ENCODE peak calls at places on chromosomes 11 and 22, in nine cellular contexts. One of them, this sample, is unnamed.

GRCh38 chr11:60899977-60900376 is 6.4 kb downstream of the PRPF19 start:
- DNase-seq in adrenal gland: no peak
- DNase-seq in IMR-90: no peak
- DNase-seq in uterus: no peak
- DNase-seq in heart left ventricle: no peak
- DNase-seq in body of pancreas: no peak
- DNase-seq in Peyer's patch: no peak
- DNase-seq in HCT116: no peak
- DNase-seq in transverse colon: no peak
- DNase-seq in this sample: no peak

GRCh38 chr11:124766156-124766555 is 4.1 kb upstream of the ESAM start:
- DNase-seq in uterus: no peak
- DNase-seq in Peyer's patch: no peak
- DNase-seq in IMR-90: no peak
- DNase-seq in transverse colon: no peak
- DNase-seq in adrenal gland: no peak
- DNase-seq in heart left ventricle: no peak
- DNase-seq in HCT116: no peak
- DNase-seq in body of pancreas: no peak
- DNase-seq in this sample: no peak

GRCh38 chr22:19506212-19506611 is 18.0 kb downstream of the CLDN5 start:
- DNase-seq in IMR-90: no peak
- DNase-seq in uterus: no peak
- DNase-seq in body of pancreas: no peak
- DNase-seq in adrenal gland: no peak
- DNase-seq in heart left ventricle: no peak
- DNase-seq in Peyer's patch: no peak
- DNase-seq in HCT116: no peak
- DNase-seq in transverse colon: no peak
- DNase-seq in this sample: no peak

GRCh38 chr11:61718046-61718531 is 34.3 kb upstream of the MYRF start:
- DNase-seq in body of pancreas: no peak
- DNase-seq in HCT116: no peak
- DNase-seq in adrenal gland: no peak
- DNase-seq in Peyer's patch: no peak
- DNase-seq in uterus: no peak
- DNase-seq in transverse colon: peak
- DNase-seq in heart left ventricle: no peak
- DNase-seq in IMR-90: no peak
- DNase-seq in this sample: no peak

GRCh38 chr22:50184004-50184461 is 1.7 kb upstream of the TRABD start:
- DNase-seq in adrenal gland: peak
- DNase-seq in Peyer's patch: no peak
- DNase-seq in uterus: peak
- DNase-seq in IMR-90: peak
- DNase-seq in body of pancreas: peak
- DNase-seq in transverse colon: peak
- DNase-seq in heart left ventricle: peak
- DNase-seq in HCT116: no peak
- DNase-seq in this sample: no peak

GRCh38 chr11:22778642-22779041 is 51.0 kb downstream of the SVIP start:
- DNase-seq in uterus: no peak
- DNase-seq in HCT116: no peak
- DNase-seq in Peyer's patch: no peak
- DNase-seq in IMR-90: no peak
- DNase-seq in heart left ventricle: no peak
- DNase-seq in transverse colon: no peak
- DNase-seq in adrenal gland: no peak
- DNase-seq in body of pancreas: no peak
- DNase-seq in this sample: no peak

GRCh38 chr11:95456704-95457491 is 225.9 kb upstream of the SESN3 start:
- DNase-seq in adrenal gland: no peak
- DNase-seq in heart left ventricle: no peak
- DNase-seq in body of pancreas: no peak
- DNase-seq in HCT116: no peak
- DNase-seq in uterus: no peak
- DNase-seq in transverse colon: no peak
- DNase-seq in Peyer's patch: no peak
- DNase-seq in IMR-90: peak
- DNase-seq in this sample: no peak

GRCh38 chr11:115653076-115653475 is 148.9 kb upstream of the CADM1 start:
- DNase-seq in heart left ventricle: no peak
- DNase-seq in body of pancreas: no peak
- DNase-seq in Peyer's patch: no peak
- DNase-seq in HCT116: no peak
- DNase-seq in adrenal gland: no peak
- DNase-seq in uterus: no peak
- DNase-seq in transverse colon: no peak
- DNase-seq in IMR-90: peak
- DNase-seq in this sample: no peak

GRCh38 chr11:67301951-67302516 is 1.3 kb upstream of the SSH3 start:
- DNase-seq in transverse colon: peak
- DNase-seq in uterus: peak
- DNase-seq in Peyer's patch: peak
- DNase-seq in HCT116: no peak
- DNase-seq in IMR-90: peak
- DNase-seq in heart left ventricle: peak
- DNase-seq in body of pancreas: peak
- DNase-seq in adrenal gland: peak
- DNase-seq in this sample: peak

GRCh38 chr11:67302571-67303131 is 679 bp upstream of the SSH3 start:
- DNase-seq in Peyer's patch: peak
- DNase-seq in HCT116: no peak
- DNase-seq in heart left ventricle: no peak
- DNase-seq in body of pancreas: peak
- DNase-seq in uterus: peak
- DNase-seq in IMR-90: peak
- DNase-seq in transverse colon: peak
- DNase-seq in adrenal gland: peak
- DNase-seq in this sample: no peak

GRCh38 chr11:67304511-67305113 is 1.3 kb downstream of the SSH3 start:
- DNase-seq in body of pancreas: no peak
- DNase-seq in Peyer's patch: no peak
- DNase-seq in adrenal gland: no peak
- DNase-seq in IMR-90: no peak
- DNase-seq in transverse colon: peak
- DNase-seq in uterus: no peak
- DNase-seq in heart left ventricle: no peak
- DNase-seq in HCT116: no peak
- DNase-seq in this sample: peak

GRCh38 chr11:67303989-67304411 is 670 bp downstream of the SSH3 start:
- DNase-seq in uterus: peak
- DNase-seq in IMR-90: no peak
- DNase-seq in transverse colon: peak
- DNase-seq in adrenal gland: peak
- DNase-seq in body of pancreas: peak
- DNase-seq in HCT116: no peak
- DNase-seq in heart left ventricle: no peak
- DNase-seq in Peyer's patch: peak
- DNase-seq in this sample: peak

DNA sequence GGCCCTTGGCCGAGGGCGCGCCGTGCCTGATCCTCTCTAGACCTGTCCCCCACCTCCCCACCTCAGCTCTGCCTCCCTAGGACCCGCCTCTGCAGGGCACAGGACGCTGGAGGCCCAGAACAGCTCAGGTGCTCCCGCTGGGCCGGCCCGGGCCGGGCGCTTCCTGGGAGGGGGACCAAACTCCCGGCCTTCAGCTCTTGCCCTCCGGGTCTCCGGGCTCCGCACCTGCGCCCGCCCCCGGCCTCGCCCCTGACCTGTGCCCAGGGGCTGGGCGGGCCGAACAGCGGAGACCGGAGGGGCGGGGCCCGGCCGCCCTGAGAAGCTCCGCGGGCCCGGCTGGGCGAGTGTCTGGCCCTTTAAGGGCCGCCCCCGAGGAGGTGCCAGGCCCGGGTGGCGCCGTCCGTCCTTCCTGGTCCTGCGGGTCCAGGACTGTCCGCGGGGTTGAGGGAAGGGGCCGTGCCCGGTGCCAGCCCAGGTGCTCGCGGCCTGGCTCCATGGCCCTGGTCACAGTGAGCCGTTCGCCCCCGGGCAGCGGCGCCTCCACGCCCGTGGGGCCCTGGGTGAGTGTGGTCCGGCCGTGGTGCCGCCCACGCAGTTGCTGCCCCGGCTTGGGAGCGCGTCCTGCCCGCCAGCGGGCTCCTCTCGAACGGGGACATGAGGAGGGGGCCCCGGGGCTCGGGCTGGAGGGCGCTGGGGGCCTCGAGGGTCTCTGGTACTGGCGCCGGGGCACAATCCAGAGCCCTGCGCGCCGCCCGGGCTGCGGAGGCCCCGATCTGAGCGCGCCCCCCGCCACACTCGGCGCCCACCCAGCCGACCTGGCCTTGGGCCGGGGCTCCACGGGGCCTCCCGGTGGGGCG is at the start of gene SSH3:
- DNase-seq in IMR-90: peak
- DNase-seq in Peyer's patch: peak
- DNase-seq in heart left ventricle: peak
- DNase-seq in transverse colon: peak
- DNase-seq in body of pancreas: peak
- DNase-seq in adrenal gland: peak
- DNase-seq in HCT116: peak
- DNase-seq in uterus: peak
- DNase-seq in this sample: peak
- TF ChIP-seq POLR2A in IMR-90: no peak
- TF ChIP-seq POLR2A in Peyer's patch: peak
- TF ChIP-seq POLR2A in heart left ventricle: peak
- TF ChIP-seq POLR2A in transverse colon: peak
- TF ChIP-seq POLR2A in body of pancreas: peak
- TF ChIP-seq POLR2A in adrenal gland: peak
- TF ChIP-seq POLR2A in HCT116: no peak
- TF ChIP-seq POLR2A in uterus: no peak
- TF ChIP-seq POLR2A in this sample: no peak

GRCh38 chr11:111935331-111936044 is 1.7 kb upstream of the DIXDC1 start:
- DNase-seq in uterus: no peak
- DNase-seq in IMR-90: peak
- DNase-seq in body of pancreas: no peak
- DNase-seq in adrenal gland: no peak
- DNase-seq in heart left ventricle: no peak
- DNase-seq in Peyer's patch: no peak
- DNase-seq in HCT116: no peak
- DNase-seq in transverse colon: no peak
- DNase-seq in this sample: no peak
- TF ChIP-seq POLR2A in uterus: no peak
- TF ChIP-seq POLR2A in IMR-90: no peak
- TF ChIP-seq POLR2A in body of pancreas: no peak
- TF ChIP-seq POLR2A in adrenal gland: peak
- TF ChIP-seq POLR2A in heart left ventricle: no peak
- TF ChIP-seq POLR2A in Peyer's patch: no peak
- TF ChIP-seq POLR2A in HCT116: no peak
- TF ChIP-seq POLR2A in transverse colon: no peak
- TF ChIP-seq POLR2A in this sample: no peak

GRCh38 chr22:29388759-29389090 is 355 bp upstream of the AP1B1 start:
- DNase-seq in transverse colon: no peak
- DNase-seq in HCT116: no peak
- DNase-seq in uterus: no peak
- DNase-seq in adrenal gland: no peak
- DNase-seq in IMR-90: no peak
- DNase-seq in body of pancreas: no peak
- DNase-seq in heart left ventricle: no peak
- DNase-seq in Peyer's patch: no peak
- DNase-seq in this sample: no peak

GRCh38 chr22:29390270-29390669 is 1.9 kb upstream of the AP1B1 start:
- DNase-seq in IMR-90: no peak
- DNase-seq in adrenal gland: no peak
- DNase-seq in Peyer's patch: no peak
- DNase-seq in HCT116: no peak
- DNase-seq in uterus: no peak
- DNase-seq in transverse colon: no peak
- DNase-seq in heart left ventricle: no peak
- DNase-seq in body of pancreas: no peak
- DNase-seq in this sample: no peak

GRCh38 chr22:29385305-29385704 is 3.1 kb downstream of the AP1B1 start:
- DNase-seq in uterus: no peak
- DNase-seq in Peyer's patch: no peak
- DNase-seq in transverse colon: no peak
- DNase-seq in HCT116: no peak
- DNase-seq in body of pancreas: no peak
- DNase-seq in heart left ventricle: no peak
- DNase-seq in adrenal gland: no peak
- DNase-seq in IMR-90: no peak
- DNase-seq in this sample: no peak

GRCh38 chr22:29385748-29386147 is 2.6 kb downstream of the AP1B1 start:
- DNase-seq in HCT116: no peak
- DNase-seq in Peyer's patch: no peak
- DNase-seq in IMR-90: no peak
- DNase-seq in heart left ventricle: no peak
- DNase-seq in adrenal gland: no peak
- DNase-seq in uterus: no peak
- DNase-seq in transverse colon: peak
- DNase-seq in body of pancreas: peak
- DNase-seq in this sample: no peak

DNA sequence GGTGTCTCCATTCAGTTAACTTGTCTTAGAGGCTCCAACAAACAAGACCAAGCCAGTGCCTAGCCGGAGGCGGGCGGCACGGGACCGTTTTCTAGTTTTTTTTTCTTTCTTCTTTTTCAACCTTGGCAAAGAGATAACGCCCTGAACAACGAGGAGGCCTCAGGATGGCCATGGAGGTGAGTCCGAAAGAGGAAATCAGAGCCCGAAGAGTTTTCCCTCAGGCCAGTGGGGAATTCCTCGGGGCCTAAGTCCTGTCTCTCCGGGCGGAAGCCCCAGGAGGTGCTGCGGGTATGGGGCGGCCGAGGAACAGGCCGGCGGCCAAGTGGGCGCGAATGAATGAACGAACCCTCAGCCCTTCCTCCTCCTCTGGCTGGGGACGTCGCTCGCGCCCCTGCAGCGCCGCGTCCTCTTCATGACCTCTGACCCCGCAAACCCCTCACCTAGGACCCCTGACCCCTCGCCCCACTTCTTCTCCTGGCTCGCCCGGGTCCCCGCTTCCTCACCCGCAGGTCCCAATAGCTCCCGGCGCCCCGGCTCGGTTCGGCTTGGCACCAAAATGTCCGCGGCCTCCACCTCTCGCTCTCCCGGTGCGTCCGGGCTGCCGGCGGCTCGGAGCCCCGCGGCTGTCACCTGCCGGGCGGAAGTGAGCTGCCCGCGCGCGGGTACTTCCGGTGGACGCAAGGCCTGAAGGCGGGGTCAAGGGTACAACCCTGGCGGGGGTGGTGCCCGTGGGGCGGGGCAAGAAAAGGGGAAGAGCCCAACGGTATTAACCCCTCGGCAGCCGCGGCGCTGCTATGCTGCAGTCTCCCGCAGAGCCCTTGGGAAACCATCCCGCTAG is at the start of gene AP1B1:
- DNase-seq in Peyer's patch: peak
- DNase-seq in HCT116: peak
- DNase-seq in IMR-90: peak
- DNase-seq in uterus: peak
- DNase-seq in transverse colon: peak
- DNase-seq in adrenal gland: peak
- DNase-seq in body of pancreas: peak
- DNase-seq in heart left ventricle: peak
- DNase-seq in this sample: peak
- TF ChIP-seq POLR2A in Peyer's patch: peak
- TF ChIP-seq POLR2A in HCT116: peak
- TF ChIP-seq POLR2A in IMR-90: no peak
- TF ChIP-seq POLR2A in uterus: no peak
- TF ChIP-seq POLR2A in transverse colon: peak
- TF ChIP-seq POLR2A in adrenal gland: peak
- TF ChIP-seq POLR2A in body of pancreas: peak
- TF ChIP-seq POLR2A in heart left ventricle: peak
- TF ChIP-seq POLR2A in this sample: no peak

GRCh38 chr11:1382429-1382828 is 7.3 kb upstream of the BRSK2 start:
- DNase-seq in body of pancreas: no peak
- DNase-seq in adrenal gland: no peak
- DNase-seq in uterus: no peak
- DNase-seq in heart left ventricle: no peak
- DNase-seq in transverse colon: no peak
- DNase-seq in HCT116: no peak
- DNase-seq in Peyer's patch: no peak
- DNase-seq in IMR-90: no peak
- DNase-seq in this sample: no peak

GRCh38 chr11:1384206-1384965 is 5.3 kb upstream of the BRSK2 start:
- DNase-seq in IMR-90: peak
- DNase-seq in transverse colon: no peak
- DNase-seq in Peyer's patch: no peak
- DNase-seq in uterus: no peak
- DNase-seq in heart left ventricle: peak
- DNase-seq in body of pancreas: no peak
- DNase-seq in adrenal gland: no peak
- DNase-seq in HCT116: no peak
- DNase-seq in this sample: no peak

GRCh38 chr11:1381793-1382425 is 7.8 kb upstream of the BRSK2 start:
- DNase-seq in heart left ventricle: no peak
- DNase-seq in HCT116: no peak
- DNase-seq in uterus: no peak
- DNase-seq in transverse colon: no peak
- DNase-seq in body of pancreas: no peak
- DNase-seq in IMR-90: no peak
- DNase-seq in adrenal gland: no peak
- DNase-seq in Peyer's patch: no peak
- DNase-seq in this sample: no peak

GRCh38 chr11:1387521-1387920 is 2.2 kb upstream of the BRSK2 start:
- DNase-seq in heart left ventricle: peak
- DNase-seq in transverse colon: no peak
- DNase-seq in body of pancreas: no peak
- DNase-seq in IMR-90: no peak
- DNase-seq in HCT116: no peak
- DNase-seq in Peyer's patch: no peak
- DNase-seq in uterus: no peak
- DNase-seq in adrenal gland: no peak
- DNase-seq in this sample: no peak

DNA sequence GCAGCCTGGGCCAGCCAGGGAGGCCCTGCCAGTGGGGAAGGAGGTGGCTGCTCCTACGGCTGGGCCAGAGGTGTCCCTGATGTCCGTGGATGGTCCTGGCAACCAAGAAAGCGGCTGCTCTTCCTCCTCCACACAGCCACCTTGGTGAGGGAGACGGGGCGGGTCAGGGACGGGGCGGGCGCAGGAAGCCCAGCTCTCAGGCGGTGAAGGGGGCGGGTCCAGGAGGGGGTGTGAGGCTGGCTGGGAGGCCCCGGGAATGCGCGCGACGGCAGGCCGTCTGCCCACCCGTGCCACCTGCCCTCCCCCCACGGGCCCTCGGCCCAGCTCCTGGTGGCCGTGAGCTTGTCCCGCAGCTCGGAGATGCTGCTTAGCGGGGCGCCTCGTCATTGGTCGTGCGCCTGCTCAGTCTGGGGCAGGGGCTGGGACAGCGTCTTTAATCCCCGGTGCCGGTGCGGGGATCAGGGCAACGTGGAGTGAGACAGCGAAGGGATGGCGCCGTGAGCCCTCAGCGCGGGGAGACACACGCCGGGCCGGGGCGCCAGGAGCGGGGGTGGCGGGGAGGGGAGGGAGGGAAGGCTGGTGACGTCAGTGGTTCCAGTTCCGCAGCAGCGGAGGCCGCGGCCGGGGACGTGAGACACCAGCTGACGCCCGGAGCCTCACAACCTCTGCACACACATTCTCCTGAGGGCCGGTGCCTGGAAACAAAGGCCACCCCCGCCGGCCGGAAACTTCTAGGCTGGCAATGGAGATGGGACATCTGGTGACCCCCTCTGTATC is 6.7 kb upstream of the BRSK2 start:
- DNase-seq in heart left ventricle: peak
- DNase-seq in Peyer's patch: peak
- DNase-seq in IMR-90: peak
- DNase-seq in body of pancreas: peak
- DNase-seq in transverse colon: peak
- DNase-seq in uterus: peak
- DNase-seq in adrenal gland: peak
- DNase-seq in HCT116: peak
- DNase-seq in this sample: peak
- TF ChIP-seq POLR2A in heart left ventricle: no peak
- TF ChIP-seq POLR2A in Peyer's patch: no peak
- TF ChIP-seq POLR2A in IMR-90: peak
- TF ChIP-seq POLR2A in body of pancreas: peak
- TF ChIP-seq POLR2A in transverse colon: peak
- TF ChIP-seq POLR2A in uterus: no peak
- TF ChIP-seq POLR2A in adrenal gland: no peak
- TF ChIP-seq POLR2A in HCT116: peak
- TF ChIP-seq POLR2A in this sample: no peak